ENCODE peak calls at places on chromosome 22, in eight cellular contexts. One of them, this sample, is unnamed.

GRCh38 chr22:39314251-39314971 is 5.0 kb downstream of the RPL3 start:
- DNase-seq in cardiac fibroblast: no peak
- DNase-seq in mesendoderm: peak; percentile 61
- DNase-seq in fibroblast of pulmonary artery: no peak
- DNase-seq in fibroblast of mammary gland: no peak
- DNase-seq in fibroblast of the conjunctiva: no peak
- DNase-seq in T-helper 1 cell: no peak
- DNase-seq in HTR-8/SVneo: no peak
- DNase-seq in this sample: no peak

GRCh38 chr22:45597460-45598192 is 74.0 kb upstream of the ATXN10 start:
- DNase-seq in cardiac fibroblast: no peak
- DNase-seq in mesendoderm: no peak
- DNase-seq in fibroblast of pulmonary artery: no peak
- DNase-seq in fibroblast of mammary gland: no peak
- DNase-seq in fibroblast of the conjunctiva: no peak
- DNase-seq in T-helper 1 cell: no peak
- DNase-seq in HTR-8/SVneo: no peak
- DNase-seq in this sample: no peak

GRCh38 chr22:17376950-17377349 is 7.7 kb downstream of the CECR2 start:
- DNase-seq in cardiac fibroblast: no peak
- DNase-seq in mesendoderm: no peak
- DNase-seq in fibroblast of pulmonary artery: no peak
- DNase-seq in fibroblast of mammary gland: no peak
- DNase-seq in fibroblast of the conjunctiva: no peak
- DNase-seq in T-helper 1 cell: no peak
- DNase-seq in HTR-8/SVneo: no peak
- DNase-seq in this sample: no peak

GRCh38 chr22:50674606-50675552 is 2.3 kb downstream of the SHANK3 start:
- DNase-seq in cardiac fibroblast: no peak
- DNase-seq in mesendoderm: peak; percentile 89
- DNase-seq in fibroblast of pulmonary artery: no peak
- DNase-seq in fibroblast of mammary gland: no peak
- DNase-seq in fibroblast of the conjunctiva: no peak
- DNase-seq in T-helper 1 cell: no peak
- DNase-seq in HTR-8/SVneo: no peak
- DNase-seq in this sample: no peak

GRCh38 chr22:32904044-32904443 is 102.5 kb downstream of the TIMP3 start:
- DNase-seq in cardiac fibroblast: peak; percentile 35
- DNase-seq in mesendoderm: peak; percentile 76
- DNase-seq in fibroblast of pulmonary artery: peak; percentile 59
- DNase-seq in fibroblast of mammary gland: peak; percentile 44
- DNase-seq in fibroblast of the conjunctiva: no peak
- DNase-seq in T-helper 1 cell: no peak
- DNase-seq in HTR-8/SVneo: peak; percentile 17
- DNase-seq in this sample: no peak

GRCh38 chr22:47587361-47587760 is 824.9 kb downstream of the TBC1D22A start:
- DNase-seq in cardiac fibroblast: no peak
- DNase-seq in mesendoderm: no peak
- DNase-seq in fibroblast of pulmonary artery: no peak
- DNase-seq in fibroblast of mammary gland: no peak
- DNase-seq in fibroblast of the conjunctiva: no peak
- DNase-seq in T-helper 1 cell: no peak
- DNase-seq in HTR-8/SVneo: no peak
- DNase-seq in this sample: no peak

GRCh38 chr22:39481054-39481453 is 21.0 kb upstream of the MIEF1 start:
- DNase-seq in cardiac fibroblast: no peak
- DNase-seq in mesendoderm: no peak
- DNase-seq in fibroblast of pulmonary artery: no peak
- DNase-seq in fibroblast of mammary gland: no peak
- DNase-seq in fibroblast of the conjunctiva: no peak
- DNase-seq in T-helper 1 cell: no peak
- DNase-seq in HTR-8/SVneo: no peak
- DNase-seq in this sample: no peak

GRCh38 chr22:37162221-37163095 is 12.7 kb upstream of the IL2RB start:
- DNase-seq in cardiac fibroblast: no peak
- DNase-seq in mesendoderm: no peak
- DNase-seq in fibroblast of pulmonary artery: no peak
- DNase-seq in fibroblast of mammary gland: no peak
- DNase-seq in fibroblast of the conjunctiva: no peak
- DNase-seq in T-helper 1 cell: peak; percentile 92
- DNase-seq in HTR-8/SVneo: no peak
- DNase-seq in this sample: peak; percentile 88

GRCh38 chr22:36374603-36375024 is 13.2 kb downstream of the MYH9 start:
- DNase-seq in cardiac fibroblast: peak; percentile 93
- DNase-seq in mesendoderm: peak; percentile 8
- DNase-seq in fibroblast of pulmonary artery: peak; percentile 79
- DNase-seq in fibroblast of mammary gland: peak; percentile 84
- DNase-seq in fibroblast of the conjunctiva: no peak
- DNase-seq in T-helper 1 cell: no peak
- DNase-seq in HTR-8/SVneo: no peak
- DNase-seq in this sample: peak; percentile 59

GRCh38 chr22:40196628-40197027 is 18.9 kb downstream of the TNRC6B start:
- DNase-seq in cardiac fibroblast: peak; percentile 94
- DNase-seq in mesendoderm: no peak
- DNase-seq in fibroblast of pulmonary artery: peak; percentile 88
- DNase-seq in fibroblast of mammary gland: peak; percentile 98
- DNase-seq in fibroblast of the conjunctiva: peak; percentile 68
- DNase-seq in T-helper 1 cell: peak; percentile 31
- DNase-seq in HTR-8/SVneo: peak; percentile 19
- DNase-seq in this sample: peak; percentile 67

GRCh38 chr22:39471421-39472141 is 14.8 kb downstream of the MGAT3 start:
- DNase-seq in cardiac fibroblast: peak; percentile 78
- DNase-seq in mesendoderm: peak; percentile 80
- DNase-seq in fibroblast of pulmonary artery: peak; percentile 77
- DNase-seq in fibroblast of mammary gland: no peak
- DNase-seq in fibroblast of the conjunctiva: no peak
- DNase-seq in T-helper 1 cell: no peak
- DNase-seq in HTR-8/SVneo: peak; percentile 68
- DNase-seq in this sample: peak; percentile 14

GRCh38 chr22:45284705-45285305 is at the start of gene UPK3A:
- DNase-seq in cardiac fibroblast: no peak
- DNase-seq in mesendoderm: peak; percentile 68
- DNase-seq in fibroblast of pulmonary artery: no peak
- DNase-seq in fibroblast of mammary gland: no peak
- DNase-seq in fibroblast of the conjunctiva: no peak
- DNase-seq in T-helper 1 cell: peak; percentile 23
- DNase-seq in HTR-8/SVneo: no peak
- DNase-seq in this sample: peak; percentile 61